ENCODE peak calls at places on chromosomes 11 and 22, in six cellular contexts. Q, A, N, T, I and M are unnamed samples.

GRCh38 chr11:86205415-86206268 is 38.9 kb upstream of the EED start:
- DNase-seq in T (no peak), N (no peak), I (no peak), Q (no peak), A (no peak), M (no peak)

GRCh38 chr11:33741806-33742205 is 5.6 kb upstream of the CD59 start:
- DNase-seq in T (no peak), A (no peak), Q (no peak), N (no peak), I (no peak), M (no peak)

GRCh38 chr11:68036717-68037239 is 2.0 kb upstream of the TCIRG1 start:
- DNase-seq in N (no peak), T (no peak), Q (peak; percentile 76), A (no peak), I (no peak), M (no peak)

GRCh38 chr11:58164389-58164788 is 24.5 kb upstream of the OR9Q2 start:
- DNase-seq in A (no peak), T (no peak), I (no peak), N (no peak), Q (no peak), M (no peak)

GRCh38 chr22:23144926-23145906 is at the start of gene RAB36:
- DNase-seq in A (peak; percentile 98), I (peak; percentile 100), N (peak; percentile 97), Q (peak; percentile 99), T (peak; percentile 100), M (peak; percentile 95)

GRCh38 chr11:111823629-111824028 is 47.8 kb downstream of the ALG9 start:
- DNase-seq in N (no peak), T (no peak), I (no peak), Q (no peak), A (no peak), M (no peak)

GRCh38 chr22:41302016-41302767 is 867 bp downstream of the ZC3H7B start:
- DNase-seq in T (no peak), I (peak; percentile 73), Q (no peak), A (no peak), N (no peak), M (no peak)

GRCh38 chr11:122764691-122765090 is 73.6 kb upstream of the CRTAM start:
- DNase-seq in N (no peak), I (no peak), Q (no peak), T (no peak), A (no peak), M (no peak)

GRCh38 chr11:30310623-30311022 is 12.3 kb upstream of the ARL14EP start:
- DNase-seq in I (no peak), T (peak; percentile 85), Q (no peak), A (no peak), N (no peak), M (peak; percentile 80)

GRCh38 chr11:104534268-104534667 is 364.0 kb downstream of the CASP12 start:
- DNase-seq in I (no peak), T (no peak), A (peak; percentile 74), Q (no peak), N (no peak), M (no peak)

GRCh38 chr11:111937859-111938258 is 716 bp downstream of the DIXDC1 start:
- DNase-seq in Q (no peak), T (no peak), A (no peak), N (no peak), I (peak; percentile 34), M (no peak)

GRCh38 chr11:115965754-115966504 is 461.7 kb upstream of the CADM1 start:
- DNase-seq in T (no peak), A (no peak), I (no peak), N (no peak), Q (peak; percentile 64), M (no peak)

GRCh38 chr22:36027960-36028645 is 521 bp downstream of the RBFOX2 start:
- DNase-seq in I (peak; percentile 94), T (peak; percentile 52), N (no peak), Q (peak; percentile 31), A (no peak), M (no peak)

GRCh38 chr11:36296925-36297604 is 977 bp downstream of the PRR5L start:
- DNase-seq in A (peak; percentile 90), T (no peak), I (no peak), Q (no peak), N (peak; percentile 95), M (no peak)

GRCh38 chr11:65888163-65888814 is at the start of gene FIBP:
- DNase-seq in N (peak; percentile 97), A (peak; percentile 95), Q (peak; percentile 98), I (peak; percentile 98), T (peak; percentile 97), M (peak; percentile 99)

GRCh38 chr11:120563698-120564572 is 52.4 kb downstream of the GRIK4 start:
- DNase-seq in A (no peak), N (no peak), I (peak; percentile 88), T (no peak), Q (no peak), M (no peak)

GRCh38 chr11:108177570-108177969 is 44.9 kb downstream of the NPAT start:
- DNase-seq in T (no peak), A (no peak), Q (no peak), I (no peak), N (no peak), M (no peak)

GRCh38 chr11:217704-218103 is 10.2 kb downstream of the RIC8A start:
- DNase-seq in A (no peak), N (no peak), T (no peak), Q (no peak), I (no peak), M (no peak)

GRCh38 chr22:44924098-44924497 is 85.7 kb downstream of the PHF21B start:
- DNase-seq in N (no peak), T (no peak), Q (no peak), I (no peak), A (no peak), M (no peak)

GRCh38 chr11:26782220-26782619 is 60.4 kb upstream of the SLC5A12 start:
- DNase-seq in Q (no peak), N (no peak), I (no peak), A (no peak), T (no peak), M (no peak)

GRCh38 chr11:76339217-76339616 is 41.7 kb downstream of the THAP12 start:
- DNase-seq in A (peak; percentile 60), I (no peak), Q (peak; percentile 50), T (no peak), N (peak; percentile 90), M (peak; percentile 15)

GRCh38 chr11:76335827-76336226 is 45.1 kb downstream of the THAP12 start:
- DNase-seq in A (no peak), T (no peak), Q (no peak), N (no peak), I (no peak), M (no peak)

GRCh38 chr11:76336597-76336996 is 44.3 kb downstream of the THAP12 start:
- DNase-seq in N (no peak), I (no peak), Q (no peak), T (no peak), A (no peak), M (no peak)

GRCh38 chr11:76337469-76337868 is 43.5 kb downstream of the THAP12 start:
- DNase-seq in Q (no peak), I (no peak), N (no peak), T (no peak), A (no peak), M (no peak)

DNA sequence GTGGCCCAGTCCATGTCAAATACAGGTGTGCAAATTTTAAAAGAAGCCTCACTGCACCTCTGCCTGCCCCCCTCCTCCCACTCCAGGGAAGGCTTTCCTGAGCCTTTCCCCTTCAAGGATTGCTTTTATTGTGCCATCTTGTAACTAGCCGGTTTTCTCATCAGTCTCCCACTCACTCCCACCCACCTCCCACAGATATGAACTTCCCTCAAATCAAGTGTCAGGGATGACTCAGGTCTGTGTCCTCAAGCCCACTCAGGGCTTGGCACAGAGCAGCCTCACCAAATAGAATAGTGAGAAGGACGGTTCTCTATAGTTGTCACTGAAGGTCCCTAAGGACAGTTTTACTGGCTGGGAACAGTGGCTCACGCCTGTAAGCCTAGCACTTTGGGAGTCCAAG is 43.0 kb downstream of the THAP12 start:
- DNase-seq in T (no peak), N (no peak), I (no peak), A (no peak), Q (no peak), M (no peak)
- H3K4me3 ChIP-seq in T (no peak overlapping the region), N (no peak overlapping the region), I (no peak overlapping the region), A (no peak overlapping the region), Q (no peak overlapping the region), M (no peak overlapping the region)

GRCh38 chr11:102306048-102306575 is 11.2 kb upstream of the BIRC3 start:
- DNase-seq in A (no peak), Q (peak; percentile 81), N (no peak), I (no peak), T (no peak), M (no peak)
- H3K4me3 ChIP-seq in A (no peak overlapping the region), Q (no peak overlapping the region), N (no peak overlapping the region), I (no peak overlapping the region), T (no peak overlapping the region), M (no peak overlapping the region)

GRCh38 chr11:59562292-59562691 is 51.0 kb downstream of the OR4D9 start:
- DNase-seq in Q (no peak), I (no peak), A (no peak), T (no peak), N (no peak), M (no peak)

GRCh38 chr11:59557940-59558643 is 46.8 kb downstream of the OR4D9 start:
- DNase-seq in A (no peak), Q (no peak), I (peak; percentile 15), N (no peak), T (no peak), M (no peak)

GRCh38 chr11:59560290-59560701 is 49.0 kb downstream of the OR4D9 start:
- DNase-seq in A (peak; percentile 76), Q (peak; percentile 60), N (peak; percentile 62), I (peak; percentile 85), T (peak; percentile 68), M (peak; percentile 92)

GRCh38 chr11:59560702-59561469 is 49.5 kb downstream of the OR4D9 start:
- DNase-seq in A (peak; percentile 77), Q (peak; percentile 84), I (peak; percentile 94), N (peak; percentile 74), T (peak; percentile 89), M (peak; percentile 94)

DNA sequence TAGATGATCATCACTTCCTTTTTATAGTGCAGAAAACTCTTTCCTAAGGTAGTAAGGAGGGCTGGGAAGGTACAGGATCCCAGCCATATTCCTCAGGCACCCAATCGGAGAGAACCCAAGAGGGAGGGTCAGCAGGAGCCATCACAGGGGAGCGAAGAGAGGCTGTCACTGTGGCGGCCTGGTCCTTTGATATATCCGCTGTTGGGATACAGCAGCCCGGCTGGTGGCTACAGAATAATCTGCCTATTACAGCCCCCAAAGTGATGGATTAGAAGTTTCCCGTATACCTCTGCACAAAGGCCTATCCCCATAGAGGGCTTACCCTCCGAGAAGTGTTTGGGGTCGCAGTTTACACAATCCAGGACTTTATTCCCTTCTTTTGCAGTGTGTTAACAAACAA is 48.5 kb downstream of the OR4D9 start:
- DNase-seq in A (no peak), N (no peak), Q (no peak), T (no peak), I (peak; percentile 37), M (no peak)
- H3K4me3 ChIP-seq in A (no peak overlapping the region), N (peak overlapping the region; percentile 99), Q (no peak overlapping the region), T (peak overlapping the region; percentile 91), I (peak overlapping the region; percentile 96), M (peak overlapping the region; percentile 87)

DNA sequence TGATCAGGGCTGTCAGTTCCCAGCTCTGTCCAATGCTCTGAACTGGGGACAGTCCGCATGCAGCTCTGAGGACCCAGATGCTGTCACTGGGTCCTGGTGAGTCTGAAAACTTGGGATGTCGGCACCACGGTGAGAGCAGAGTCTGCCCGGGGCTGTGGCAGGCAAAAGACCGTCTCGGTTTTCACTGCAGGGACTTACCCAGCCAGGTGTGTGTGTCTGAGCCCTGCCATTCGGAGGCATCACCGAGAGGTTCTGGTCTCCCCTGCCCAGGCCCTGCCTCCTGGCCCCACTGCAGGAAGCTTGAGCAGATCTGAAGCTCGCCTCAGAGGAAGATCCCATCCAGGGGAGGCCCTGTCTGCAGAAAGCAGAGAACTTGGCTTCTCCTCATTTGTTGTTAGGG is 5.2 kb downstream of the TP53AIP1 start:
- DNase-seq in T (peak; percentile 5), A (no peak), N (no peak), I (no peak), Q (no peak), M (no peak)
- H3K4me3 ChIP-seq in T (no peak overlapping the region), A (no peak overlapping the region), N (no peak overlapping the region), I (no peak overlapping the region), Q (no peak overlapping the region), M (no peak overlapping the region)